ENCODE peak calls at places on chromosome 16, in seven cellular contexts. S is osteoblast, J is ascending aorta, D is gastrocnemius medialis, R is cardiac fibroblast, Z is neural progenitor cell, V is prostate gland. C is an unnamed sample.

GRCh38 chr16:75402174-75402820 is 31.0 kb downstream of the CFDP1 start:
- DNase-seq in S (peak), J (no peak), D (no peak), R (peak), Z (no peak), V (no peak), C (peak)

GRCh38 chr16:85398050-85398451 is 215.1 kb upstream of the GSE1 start:
- DNase-seq in S (no peak), J (no peak), D (no peak), R (no peak), Z (no peak), V (no peak), C (no peak)

GRCh38 chr16:67431805-67432476 is 1.0 kb downstream of the HSD11B2 start:
- DNase-seq in S (peak), J (no peak), D (no peak), R (no peak), Z (peak), V (no peak), C (no peak)

GRCh38 chr16:76222087-76222486 is 55.1 kb upstream of the CNTNAP4 start:
- DNase-seq in S (no peak), J (no peak), D (no peak), R (no peak), Z (no peak), V (no peak), C (no peak)

GRCh38 chr16:78748471-78748929 is 649.0 kb downstream of the WWOX start:
- DNase-seq in S (no peak), J (no peak), D (no peak), R (no peak), Z (no peak), V (peak), C (no peak)

GRCh38 chr16:81535679-81536360 is 91.2 kb downstream of the CMIP start:
- DNase-seq in S (no peak), J (no peak), D (no peak), R (no peak), Z (no peak), V (no peak), C (no peak)

GRCh38 chr16:23607740-23608139 is 11.6 kb upstream of the NDUFAB1 start:
- DNase-seq in S (no peak), J (no peak), D (no peak), R (peak), Z (no peak), V (no peak), C (peak)

GRCh38 chr16:69724981-69725479 is 1.3 kb downstream of the NQO1 start:
- DNase-seq in S (peak), J (no peak), D (no peak), R (peak), Z (no peak), V (no peak), C (no peak)

GRCh38 chr16:81937305-81938038 is 73.8 kb downstream of the SDR42E1 start:
- DNase-seq in S (no peak), J (no peak), D (no peak), R (no peak), Z (no peak), V (no peak), C (no peak)

GRCh38 chr16:30985401-30986128 is 558 bp downstream of the HSD3B7 start:
- DNase-seq in S (no peak), J (no peak), D (peak), R (no peak), Z (peak), V (peak), C (peak)
- H3K4me3 ChIP-seq in S (peak), J (peak), D (peak), R (peak), Z (peak), V (peak), C (peak)

GRCh38 chr16:84144301-84144858 is 597 bp downstream of the HSDL1 start:
- DNase-seq in S (peak), J (no peak), D (no peak), R (peak), Z (peak), V (peak), C (peak)
- TF ChIP-seq CTCF in S (peak), J (no peak), D (peak), R (peak), Z (no peak), V (no peak), C (peak)

GRCh38 chr16:10620120-10620519 is 39.7 kb upstream of the EMP2 start:
- DNase-seq in S (peak), J (no peak), D (no peak), R (no peak), Z (no peak), V (no peak), C (no peak)

GRCh38 chr16:10619271-10619849 is 39.0 kb upstream of the EMP2 start:
- DNase-seq in S (peak), J (no peak), D (no peak), R (no peak), Z (peak), V (peak), C (peak)

GRCh38 chr16:10616744-10617640 is 36.6 kb upstream of the EMP2 start:
- DNase-seq in S (peak), J (no peak), D (no peak), R (peak), Z (peak), V (peak), C (peak)

GRCh38 chr16:10617662-10618420 is 37.4 kb upstream of the EMP2 start:
- DNase-seq in S (peak), J (no peak), D (no peak), R (no peak), Z (no peak), V (no peak), C (no peak)

DNA sequence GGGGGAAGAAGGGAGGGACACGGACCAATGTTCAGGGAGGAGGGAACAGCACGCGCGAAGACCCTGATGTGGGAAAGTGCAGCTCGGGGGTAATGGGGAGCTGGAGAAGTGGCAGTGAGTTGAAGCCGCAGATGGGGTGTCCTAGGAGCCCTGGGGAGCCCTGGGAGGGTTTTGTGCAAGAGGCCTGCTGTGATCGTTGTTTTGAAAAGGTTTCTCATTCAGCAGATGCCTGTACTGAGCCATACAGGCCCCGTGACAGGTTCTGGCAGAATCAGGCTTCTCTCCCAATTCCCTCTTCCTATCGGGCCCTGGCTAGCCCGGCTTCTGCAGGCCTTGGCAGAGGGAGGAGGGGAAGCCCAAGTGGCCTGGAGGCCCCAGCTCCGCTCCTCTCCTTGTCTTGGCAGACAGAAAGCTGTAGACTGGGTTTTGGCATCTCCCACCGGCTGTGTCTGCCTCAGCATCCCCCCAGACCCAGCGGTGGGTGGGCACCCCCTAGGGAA is 38.4 kb upstream of the EMP2 start:
- DNase-seq in S (peak), J (no peak), D (no peak), R (no peak), Z (no peak), V (peak), C (no peak)
- H3K4me3 ChIP-seq in S (no peak), J (peak), D (no peak), R (no peak), Z (peak), V (no peak), C (no peak)

GRCh38 chr16:11326737-11327276 is 18.5 kb upstream of the RMI2 start:
- DNase-seq in S (no peak), J (no peak), D (no peak), R (no peak), Z (no peak), V (no peak), C (no peak)
- TF ChIP-seq CTCF in S (no peak), J (no peak), D (no peak), R (no peak), Z (no peak), V (no peak), C (no peak)

GRCh38 chr16:87461466-87461975 is 31.3 kb downstream of the ZCCHC14 start:
- DNase-seq in S (no peak), J (peak), D (peak), R (peak), Z (peak), V (peak), C (peak)

GRCh38 chr16:87463722-87464690 is 28.8 kb downstream of the ZCCHC14 start:
- DNase-seq in S (peak), J (peak), D (no peak), R (peak), Z (no peak), V (no peak), C (peak)

GRCh38 chr16:87466975-87467501 is 25.8 kb downstream of the ZCCHC14 start:
- DNase-seq in S (no peak), J (no peak), D (no peak), R (no peak), Z (no peak), V (no peak), C (no peak)

GRCh38 chr16:87465306-87465705 is 27.5 kb downstream of the ZCCHC14 start:
- DNase-seq in S (peak), J (peak), D (peak), R (peak), Z (no peak), V (peak), C (peak)

GRCh38 chr16:87464691-87465300 is 28.0 kb downstream of the ZCCHC14 start:
- DNase-seq in S (peak), J (peak), D (peak), R (peak), Z (no peak), V (no peak), C (peak)
- H3K4me3 ChIP-seq in S (peak), J (peak), D (peak), R (peak), Z (no peak), V (no peak), C (peak)

DNA sequence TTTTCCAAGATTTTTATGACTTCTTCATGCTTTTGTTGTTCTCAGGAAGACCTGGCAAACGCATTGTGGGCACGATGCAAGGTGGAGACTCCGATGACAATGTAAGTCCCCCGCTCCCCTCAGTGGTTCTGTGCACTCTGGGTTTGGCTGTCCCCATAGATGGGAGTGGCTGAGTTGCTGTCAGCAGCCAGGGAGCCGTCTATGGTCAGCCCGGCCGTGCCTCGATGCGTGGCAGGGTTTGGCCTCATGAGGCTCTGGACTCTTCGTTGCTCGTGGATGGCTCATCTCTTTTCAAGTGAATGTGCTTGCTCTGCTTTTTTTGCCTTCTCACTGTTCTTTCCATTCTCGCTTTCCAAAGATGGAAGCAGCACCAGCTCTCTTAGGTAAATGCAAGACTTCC is 31.9 kb downstream of the CLUAP1 start:
- DNase-seq in S (no peak), J (no peak), D (no peak), R (no peak), Z (no peak), V (no peak), C (no peak)
- TF ChIP-seq CTCF in S (no peak), J (no peak), D (no peak), R (no peak), Z (no peak), V (no peak), C (no peak)

DNA sequence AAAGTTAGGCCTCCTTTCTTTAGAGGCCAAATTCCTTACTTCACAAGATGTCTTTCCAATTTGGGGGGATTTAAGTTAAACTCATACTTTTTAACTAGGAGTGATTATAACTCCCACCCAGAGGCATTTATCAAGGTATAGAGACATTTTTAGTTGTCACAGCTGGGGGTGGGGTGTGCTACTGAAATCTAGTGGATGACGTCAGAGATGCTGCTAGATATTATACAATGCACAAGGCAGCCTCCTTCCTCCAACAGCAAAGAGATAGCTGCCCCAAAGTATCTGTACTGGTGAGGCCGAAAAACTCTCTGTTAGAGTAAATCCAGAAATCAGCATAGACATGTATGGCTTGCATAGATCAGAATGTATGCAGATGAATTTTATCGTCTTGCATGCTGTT is 324.0 kb downstream of the HS3ST4 start:
- DNase-seq in S (no peak), J (no peak), D (no peak), R (no peak), Z (no peak), V (no peak), C (no peak)
- H3K4me3 ChIP-seq in S (no peak), J (no peak), D (no peak), R (no peak), Z (no peak), V (no peak), C (no peak)

GRCh38 chr16:50814541-50814940 is 72.7 kb downstream of the CYLD start:
- DNase-seq in S (no peak), J (peak), D (no peak), R (no peak), Z (no peak), V (no peak), C (no peak)
- TF ChIP-seq CTCF in S (no peak), J (no peak), D (no peak), R (no peak), Z (no peak), V (no peak), C (no peak)

GRCh38 chr16:275786-276232 is at the start of gene RGS11:
- DNase-seq in S (peak), J (no peak), D (no peak), R (no peak), Z (no peak), V (no peak), C (no peak)
- H3K4me3 ChIP-seq in S (no peak), J (peak), D (peak), R (peak), Z (peak), V (peak), C (peak)